ENCODE peak calls at places on chromosomes 5 and 9, in seven cellular contexts. C is AG04450; O is lower lobe of right lung; X is naive thymus-derived CD4-positive, alpha-beta T cell; D is neuronal stem cell; K is stomach; N is mammary epithelial cell. U is an unnamed sample.

GRCh38 chr9:9919174-9919573 is 693.6 kb downstream of the PTPRD start:
- DNase-seq in C (no peak), O (no peak), X (no peak), D (no peak), K (no peak), N (no peak), U (no peak)

GRCh38 chr5:133930061-133930823 is 38.2 kb downstream of the C5orf15 start:
- DNase-seq in C (no peak), O (no peak), X (no peak), D (no peak), K (no peak), N (no peak), U (peak; percentile 32)

GRCh38 chr9:122991370-122991830 is 42.1 kb upstream of the GPR21 start:
- DNase-seq in C (peak; percentile 65), O (no peak), X (no peak), D (no peak), K (no peak), N (peak; percentile 89), U (peak; percentile 12)

GRCh38 chr5:56649569-56649968 is 165.8 kb upstream of the MAP3K1 start:
- DNase-seq in C (no peak), O (no peak), X (no peak), D (no peak), K (no peak), N (no peak), U (no peak)

GRCh38 chr9:115786321-115786720 is 367.3 kb upstream of the PAPPA start:
- DNase-seq in C (no peak), O (no peak), X (no peak), D (no peak), K (no peak), N (peak; percentile 7), U (no peak)

GRCh38 chr9:98873535-98874432 is 66.3 kb downstream of the GALNT12 start:
- DNase-seq in C (no peak), O (no peak), X (no peak), D (no peak), K (peak; percentile 51), N (no peak), U (no peak)

GRCh38 chr5:19880859-19881436 is 107.1 kb downstream of the CDH18 start:
- DNase-seq in C (no peak), O (no peak), X (no peak), D (no peak), K (no peak), N (no peak), U (no peak)

GRCh38 chr5:52786937-52787599 is 648 bp upstream of the ITGA1 start:
- DNase-seq in C (no peak), O (peak; percentile 32), X (no peak), D (no peak), K (peak; percentile 59), N (peak; percentile 65), U (no peak)

GRCh38 chr9:76269789-76270188 is 124.4 kb downstream of the RFK start:
- DNase-seq in C (peak; percentile 7), O (no peak), X (no peak), D (no peak), K (no peak), N (peak; percentile 54), U (no peak)

GRCh38 chr9:10704720-10705119 is 91.9 kb upstream of the PTPRD start:
- DNase-seq in C (no peak), O (no peak), X (no peak), D (no peak), K (no peak), N (no peak), U (no peak)

GRCh38 chr5:38468202-38468656 is 88.2 kb downstream of the LIFR start:
- DNase-seq in C (peak; percentile 85), O (no peak), X (no peak), D (no peak), K (no peak), N (peak; percentile 77), U (no peak)

GRCh38 chr9:119544492-119544891 is 175.3 kb upstream of the BRINP1 start:
- DNase-seq in C (no peak), O (no peak), X (no peak), D (no peak), K (no peak), N (no peak), U (no peak)

GRCh38 chr9:87862536-87863268 is 20.0 kb upstream of the SPATA31E1 start:
- DNase-seq in C (peak; percentile 42), O (no peak), X (no peak), D (no peak), K (no peak), N (peak; percentile 90), U (no peak)

GRCh38 chr9:133188006-133188842 is 20.8 kb downstream of the OBP2B start:
- DNase-seq in C (no peak), O (no peak), X (no peak), D (peak; percentile 29), K (no peak), N (peak; percentile 32), U (no peak)

GRCh38 chr9:74528207-74528606 is 31.1 kb downstream of the RORB start:
- DNase-seq in C (no peak), O (no peak), X (no peak), D (no peak), K (no peak), N (no peak), U (no peak)

GRCh38 chr5:31122998-31123950 is 70.2 kb upstream of the CDH6 start:
- DNase-seq in C (peak; percentile 30), O (no peak), X (no peak), D (no peak), K (no peak), N (no peak), U (no peak)

GRCh38 chr9:35697486-35697885 is 7.8 kb upstream of the TPM2 start:
- DNase-seq in C (no peak), O (no peak), X (no peak), D (no peak), K (no peak), N (no peak), U (no peak)

GRCh38 chr9:35698231-35698630 is 8.5 kb upstream of the TPM2 start:
- DNase-seq in C (no peak), O (no peak), X (no peak), D (no peak), K (no peak), N (no peak), U (no peak)

GRCh38 chr9:35700031-35700430 is 10.3 kb upstream of the TPM2 start:
- DNase-seq in C (no peak), O (no peak), X (no peak), D (no peak), K (no peak), N (no peak), U (no peak)

GRCh38 chr9:35695801-35696420 is 6.2 kb upstream of the TPM2 start:
- DNase-seq in C (no peak), O (no peak), X (no peak), D (no peak), K (peak; percentile 65), N (no peak), U (no peak)

DNA sequence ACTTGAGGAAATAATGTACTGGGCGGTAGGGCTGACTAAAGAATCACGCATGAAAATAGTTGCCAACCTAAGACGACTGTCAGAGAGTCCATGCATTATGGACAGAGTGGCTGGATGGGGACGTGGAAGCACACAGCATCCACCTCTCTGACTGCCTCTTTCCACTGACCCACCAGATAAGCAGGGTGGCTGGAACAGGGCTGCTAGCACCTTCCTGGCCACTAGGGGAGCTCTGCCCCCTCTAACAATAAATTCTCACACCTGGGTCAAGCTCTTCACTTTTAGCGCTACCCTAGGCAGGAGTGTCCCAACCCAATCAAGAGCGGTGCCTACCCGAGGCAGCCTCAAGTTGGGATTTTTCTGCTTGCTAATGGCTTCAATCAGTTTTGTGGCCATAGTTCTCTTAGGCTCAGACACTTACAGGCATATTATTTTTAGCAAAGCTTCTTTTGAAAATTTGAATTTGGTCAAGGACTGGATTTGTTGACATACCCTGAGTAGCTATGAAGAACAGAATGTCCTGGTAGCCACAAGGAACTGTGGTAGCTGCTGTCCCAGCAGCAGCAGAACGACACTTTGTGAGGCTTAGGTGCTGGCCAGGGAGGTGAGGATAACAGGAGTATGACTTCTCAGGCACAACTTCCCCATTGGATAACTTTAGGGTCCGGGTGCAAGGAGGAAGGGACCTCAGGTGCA is 6.9 kb upstream of the TPM2 start:
- DNase-seq in C (no peak), O (peak; percentile 61), X (no peak), D (no peak), K (peak; percentile 83), N (peak; percentile 42), U (peak; percentile 73)
- H3K4me3 ChIP-seq in C (no peak overlapping the region), O (no peak overlapping the region), X (no peak overlapping the region), D (no peak overlapping the region), K (no peak overlapping the region), N (no peak overlapping the region), U (no peak overlapping the region)

DNA sequence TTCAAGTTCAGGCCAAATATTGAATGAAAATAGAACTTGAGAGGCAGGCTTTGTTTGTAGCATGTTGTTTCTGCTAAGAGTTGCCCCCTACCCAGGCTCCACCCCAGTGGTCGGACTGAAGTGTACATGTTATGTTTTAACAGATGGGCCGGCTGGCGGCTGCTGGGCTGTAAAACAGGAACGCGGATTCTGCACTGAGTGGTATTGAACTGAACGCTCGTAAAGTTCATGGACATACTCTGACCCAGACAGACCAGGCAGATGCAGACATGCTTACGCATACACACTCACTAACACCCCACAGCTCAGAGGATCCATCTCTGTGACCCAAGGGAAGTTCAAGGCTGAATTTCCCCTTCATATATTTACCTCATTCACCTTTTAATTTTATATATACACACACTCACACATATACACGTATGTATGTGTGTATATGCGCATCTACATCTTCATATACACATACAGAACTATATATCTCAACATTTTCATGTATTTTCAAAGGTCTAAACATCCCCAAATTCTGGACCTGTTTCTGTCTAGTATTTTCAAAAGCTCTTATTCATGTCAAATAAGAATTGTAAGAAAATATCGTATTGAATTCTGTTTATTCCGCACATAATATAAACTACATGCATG is 1.4 kb downstream of the MARCHF3 start:
- DNase-seq in C (no peak), O (peak; percentile 50), X (peak; percentile 5), D (no peak), K (no peak), N (no peak), U (no peak)
- H3K4me3 ChIP-seq in C (peak overlapping the region; percentile 94), O (peak overlapping the region; percentile 88), X (peak overlapping the region; percentile 79), D (no peak overlapping the region), K (peak overlapping the region; percentile 74), N (no peak overlapping the region), U (peak overlapping the region; percentile 81)

GRCh38 chr9:83396348-83396747 is 141.9 kb downstream of the FRMD3 start:
- DNase-seq in C (no peak), O (no peak), X (no peak), D (no peak), K (no peak), N (no peak), U (no peak)

GRCh38 chr9:83387401-83388185 is 150.6 kb downstream of the FRMD3 start:
- DNase-seq in C (no peak), O (no peak), X (no peak), D (no peak), K (no peak), N (no peak), U (no peak)

GRCh38 chr9:83388346-83388745 is 149.9 kb downstream of the FRMD3 start:
- DNase-seq in C (no peak), O (no peak), X (no peak), D (no peak), K (no peak), N (no peak), U (no peak)

GRCh38 chr9:83396813-83397212 is 141.4 kb downstream of the FRMD3 start:
- DNase-seq in C (no peak), O (no peak), X (no peak), D (no peak), K (no peak), N (no peak), U (no peak)

GRCh38 chr9:83392228-83392627 is 146.0 kb downstream of the FRMD3 start:
- DNase-seq in C (no peak), O (no peak), X (no peak), D (no peak), K (no peak), N (no peak), U (no peak)
- H3K4me3 ChIP-seq in C (no peak overlapping the region), O (no peak overlapping the region), X (no peak overlapping the region), D (no peak overlapping the region), K (no peak overlapping the region), N (no peak overlapping the region), U (no peak overlapping the region)

GRCh38 chr5:176133289-176133870 is 104.8 kb upstream of the SIMC1 start:
- DNase-seq in C (no peak), O (no peak), X (no peak), D (no peak), K (peak; percentile 40), N (no peak), U (no peak)
- H3K4me3 ChIP-seq in C (no peak overlapping the region), O (peak overlapping the region; percentile 23), X (peak overlapping the region; percentile 35), D (peak overlapping the region; percentile 71), K (peak overlapping the region; percentile 13), N (peak overlapping the region; percentile 39), U (peak overlapping the region; percentile 50)

U was measured in CD8-positive, alpha-beta T cell.